ENCODE peak calls at places on chromosomes 12 and 14, in nine cellular contexts. E is K562, T is HepG2, K is stomach, X is body of pancreas, O is upper lobe of left lung, F is prostate gland, N is ovary, G is IMR-90. C is an unnamed sample.

GRCh38 chr12:122348505-122348904 is 74.0 kb downstream of the CLIP1 start:
- DNase-seq in E (no peak), T (no peak), K (no peak), X (no peak), O (no peak), F (no peak), N (no peak), G (no peak), C (no peak)

GRCh38 chr12:107503851-107504502 is 181.6 kb upstream of the PWP1 start:
- DNase-seq in E (no peak), T (no peak), K (no peak), X (no peak), O (no peak), F (no peak), N (no peak), G (peak; percentile 17), C (no peak)

GRCh38 chr12:48037267-48037915 is 33.1 kb upstream of the COL2A1 start:
- DNase-seq in E (no peak), T (peak; percentile 52), K (no peak), X (no peak), O (no peak), F (no peak), N (peak; percentile 45), G (peak; percentile 39), C (no peak)

GRCh38 chr14:96624661-96625435 is 122.7 kb downstream of the PAPOLA start:
- DNase-seq in E (no peak), T (no peak), K (no peak), X (no peak), O (peak; percentile 73), F (no peak), N (no peak), G (no peak), C (no peak)

GRCh38 chr12:68331500-68331868 is 678 bp downstream of the MDM1 start:
- DNase-seq in E (no peak), T (no peak), K (no peak), X (no peak), O (no peak), F (no peak), N (no peak), G (no peak), C (no peak)

GRCh38 chr14:83280719-83281118 is 1747.1 kb upstream of the SEL1L start:
- DNase-seq in E (no peak), T (no peak), K (no peak), X (no peak), O (no peak), F (no peak), N (no peak), G (no peak), C (no peak)

GRCh38 chr12:104536841-104537240 is 80.1 kb downstream of the CHST11 start:
- DNase-seq in E (no peak), T (no peak), K (no peak), X (no peak), O (no peak), F (no peak), N (no peak), G (no peak), C (no peak)

GRCh38 chr12:6336079-6336858 is 5.6 kb downstream of the TNFRSF1A start:
- DNase-seq in E (peak; percentile 83), T (peak; percentile 94), K (peak; percentile 90), X (peak; percentile 89), O (peak; percentile 81), F (peak; percentile 89), N (peak; percentile 97), G (peak; percentile 99), C (peak; percentile 95)

GRCh38 chr12:116642101-116642500 is 82.9 kb downstream of the MAP1LC3B2 start:
- DNase-seq in E (no peak), T (no peak), K (no peak), X (no peak), O (no peak), F (no peak), N (no peak), G (no peak), C (no peak)

GRCh38 chr12:53866727-53867126 is 71.9 kb upstream of the HOXC13 start:
- DNase-seq in E (no peak), T (no peak), K (no peak), X (no peak), O (no peak), F (no peak), N (no peak), G (no peak), C (no peak)

GRCh38 chr12:104291867-104292524 is 11.5 kb upstream of the EID3 start:
- DNase-seq in E (no peak), T (no peak), K (no peak), X (no peak), O (no peak), F (no peak), N (no peak), G (no peak), C (no peak)

GRCh38 chr12:93109794-93110203 is 180.7 kb upstream of the EEA1 start:
- DNase-seq in E (no peak), T (no peak), K (no peak), X (no peak), O (no peak), F (no peak), N (peak; percentile 55), G (no peak), C (no peak)

DNA sequence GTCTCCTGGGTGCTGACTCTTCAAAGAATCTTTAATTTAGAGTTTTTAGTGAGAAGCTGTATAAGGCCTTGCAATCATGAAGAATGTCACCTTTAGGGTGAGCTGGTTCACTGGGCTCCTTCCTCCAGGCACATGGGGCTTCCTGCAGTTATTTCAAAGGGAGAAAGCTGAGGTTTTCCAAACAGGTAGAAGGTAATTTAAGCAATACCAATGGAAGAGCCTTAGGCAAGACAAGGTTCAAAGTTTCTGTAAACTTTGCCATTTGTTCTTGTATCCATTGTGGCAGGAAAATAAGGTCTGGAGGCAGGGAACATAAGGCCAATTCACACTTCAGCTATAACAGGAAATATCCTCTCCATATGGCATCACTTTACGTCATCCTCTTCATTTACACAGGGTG is 87.9 kb upstream of the EIF5 start:
- DNase-seq in E (no peak), T (peak; percentile 67), K (no peak), X (no peak), O (no peak), F (no peak), N (no peak), G (no peak), C (no peak)
- H3K4me1 ChIP-seq in E (peaks cover 5% of the 10 kb centered on the region), T (peaks cover 52% of the 10 kb centered on the region), K (no peaks in the 10 kb centered on the region), X (peaks cover 5% of the 10 kb centered on the region), O (no peaks in the 10 kb centered on the region), F (no peaks in the 10 kb centered on the region), N (peaks cover 2% of the 10 kb centered on the region), G (peaks cover 6% of the 10 kb centered on the region), C (no peaks in the 10 kb centered on the region)

GRCh38 chr14:56005580-56006053 is 112.6 kb upstream of the PELI2 start:
- DNase-seq in E (no peak), T (no peak), K (no peak), X (no peak), O (no peak), F (no peak), N (peak; percentile 47), G (peak; percentile 4), C (no peak)

GRCh38 chr14:56004807-56005579 is 113.2 kb upstream of the PELI2 start:
- DNase-seq in E (no peak), T (no peak), K (peak; percentile 53), X (no peak), O (no peak), F (no peak), N (peak; percentile 51), G (peak; percentile 77), C (no peak)

GRCh38 chr14:56002316-56002715 is 115.9 kb upstream of the PELI2 start:
- DNase-seq in E (no peak), T (no peak), K (no peak), X (no peak), O (peak; percentile 5), F (no peak), N (no peak), G (peak; percentile 23), C (no peak)

GRCh38 chr14:56002876-56003625 is 115.2 kb upstream of the PELI2 start:
- DNase-seq in E (no peak), T (no peak), K (no peak), X (no peak), O (no peak), F (no peak), N (no peak), G (no peak), C (no peak)

GRCh38 chr14:56004323-56004722 is 113.9 kb upstream of the PELI2 start:
- DNase-seq in E (no peak), T (no peak), K (no peak), X (no peak), O (no peak), F (no peak), N (no peak), G (no peak), C (no peak)
- H3K4me3 ChIP-seq in E (no peak overlapping the region), T (no peak overlapping the region), K (no peak overlapping the region), X (no peak overlapping the region), O (no peak overlapping the region), F (no peak overlapping the region), N (no peak overlapping the region), G (no peak overlapping the region), C (no peak overlapping the region)

GRCh38 chr12:57454566-57455373 is at the start of gene INHBE:
- DNase-seq in E (peak; percentile 76), T (peak; percentile 92), K (no peak), X (no peak), O (no peak), F (no peak), N (no peak), G (peak; percentile 96), C (no peak)
- TF ChIP-seq POLR2A in E (peak; percentile 58), T (no peak), K (no peak), X (no peak), O (no peak), F (no peak), N (no peak), G (no peak), C (no peak)

GRCh38 chr14:32510815-32511214 is 181.7 kb downstream of the AKAP6 start:
- DNase-seq in E (no peak), T (no peak), K (no peak), X (no peak), O (no peak), F (no peak), N (no peak), G (no peak), C (no peak)

GRCh38 chr14:32512348-32512747 is 183.2 kb downstream of the AKAP6 start:
- DNase-seq in E (no peak), T (no peak), K (no peak), X (no peak), O (no peak), F (no peak), N (no peak), G (no peak), C (no peak)

GRCh38 chr14:32512813-32513212 is 183.7 kb downstream of the AKAP6 start:
- DNase-seq in E (no peak), T (no peak), K (no peak), X (no peak), O (no peak), F (no peak), N (no peak), G (no peak), C (no peak)

GRCh38 chr14:32514236-32514635 is 185.1 kb downstream of the AKAP6 start:
- DNase-seq in E (no peak), T (no peak), K (no peak), X (no peak), O (no peak), F (no peak), N (no peak), G (peak; percentile 4), C (no peak)

DNA sequence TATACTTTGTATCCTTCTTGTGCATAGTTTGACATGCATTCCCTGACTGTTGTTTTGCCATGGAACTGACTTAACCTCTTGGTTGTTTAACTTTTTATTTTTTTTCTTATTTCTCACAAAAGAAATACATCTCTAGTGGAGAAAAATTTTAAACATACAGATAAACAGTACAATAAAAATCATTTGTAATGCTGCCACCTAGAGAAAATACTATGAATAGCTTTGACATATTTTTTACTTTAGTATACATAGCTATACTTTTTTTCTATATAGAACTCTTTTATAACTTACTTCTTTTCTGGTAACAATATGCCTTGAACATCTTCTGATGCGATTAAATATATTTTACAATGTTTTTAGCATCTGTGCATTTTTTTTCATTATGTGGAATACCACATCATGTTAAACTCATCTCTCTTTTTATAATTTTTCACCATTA is 184.5 kb downstream of the AKAP6 start:
- DNase-seq in E (no peak), T (no peak), K (no peak), X (no peak), O (no peak), F (no peak), N (no peak), G (peak; percentile 15), C (no peak)
- H3K4me1 ChIP-seq in E (no peaks in the 10 kb centered on the region), T (peaks cover 6% of the 10 kb centered on the region), K (peaks cover 3% of the 10 kb centered on the region), X (no peaks in the 10 kb centered on the region), O (no peaks in the 10 kb centered on the region), F (no peaks in the 10 kb centered on the region), N (peaks cover 7% of the 10 kb centered on the region), G (peaks cover 9% of the 10 kb centered on the region), C (peaks cover 53% of the 10 kb centered on the region)

C was measured in gastrocnemius medialis.